ENCODE peak calls at places on chromosome 12, in eight cellular contexts. One of them, this sample, is unnamed.

GRCh38 chr12:42237853-42238239 is 202 bp downstream of the YAF2 start:
- DNase-seq in activated gamma-delta T cell treated with Interleukin-2 at 50 U/mL for 16 hours: no peak
- DNase-seq in AML-193: no peak
- DNase-seq in thoracic aorta: no peak
- DNase-seq in stimulated activated CD4-positive, alpha-beta T cell treated with anti-CD3 and anti-CD28 coated beads, Interleukin-15, amount 100 ng/mL, for 1 hour: no peak
- DNase-seq in Ammon's horn: peak
- DNase-seq in upper lobe of right lung: no peak
- DNase-seq in adipocyte: no peak
- DNase-seq in this sample: no peak

GRCh38 chr12:89506050-89506449 is 18.5 kb downstream of the GALNT4 start:
- DNase-seq in activated gamma-delta T cell treated with Interleukin-2 at 50 U/mL for 16 hours: no peak
- DNase-seq in AML-193: no peak
- DNase-seq in thoracic aorta: no peak
- DNase-seq in stimulated activated CD4-positive, alpha-beta T cell treated with anti-CD3 and anti-CD28 coated beads, Interleukin-15, amount 100 ng/mL, for 1 hour: no peak
- DNase-seq in Ammon's horn: no peak
- DNase-seq in upper lobe of right lung: no peak
- DNase-seq in adipocyte: no peak
- DNase-seq in this sample: no peak

GRCh38 chr12:122023339-122024131 is 1.9 kb downstream of the BCL7A start:
- DNase-seq in activated gamma-delta T cell treated with Interleukin-2 at 50 U/mL for 16 hours: peak
- DNase-seq in AML-193: no peak
- DNase-seq in thoracic aorta: peak
- DNase-seq in stimulated activated CD4-positive, alpha-beta T cell treated with anti-CD3 and anti-CD28 coated beads, Interleukin-15, amount 100 ng/mL, for 1 hour: no peak
- DNase-seq in Ammon's horn: peak
- DNase-seq in upper lobe of right lung: peak
- DNase-seq in adipocyte: peak
- DNase-seq in this sample: peak

GRCh38 chr12:49098035-49098451 is 3.4 kb upstream of the DHH start:
- DNase-seq in activated gamma-delta T cell treated with Interleukin-2 at 50 U/mL for 16 hours: peak
- DNase-seq in AML-193: peak
- DNase-seq in thoracic aorta: no peak
- DNase-seq in stimulated activated CD4-positive, alpha-beta T cell treated with anti-CD3 and anti-CD28 coated beads, Interleukin-15, amount 100 ng/mL, for 1 hour: no peak
- DNase-seq in Ammon's horn: peak
- DNase-seq in upper lobe of right lung: peak
- DNase-seq in adipocyte: peak
- DNase-seq in this sample: peak

GRCh38 chr12:46187023-46187422 is 81.8 kb downstream of the SLC38A1 start:
- DNase-seq in activated gamma-delta T cell treated with Interleukin-2 at 50 U/mL for 16 hours: no peak
- DNase-seq in AML-193: no peak
- DNase-seq in thoracic aorta: no peak
- DNase-seq in stimulated activated CD4-positive, alpha-beta T cell treated with anti-CD3 and anti-CD28 coated beads, Interleukin-15, amount 100 ng/mL, for 1 hour: no peak
- DNase-seq in Ammon's horn: peak
- DNase-seq in upper lobe of right lung: no peak
- DNase-seq in adipocyte: peak
- DNase-seq in this sample: no peak

GRCh38 chr12:55797068-55797467 is 20.5 kb downstream of the SARNP start:
- DNase-seq in activated gamma-delta T cell treated with Interleukin-2 at 50 U/mL for 16 hours: no peak
- DNase-seq in AML-193: peak
- DNase-seq in thoracic aorta: no peak
- DNase-seq in stimulated activated CD4-positive, alpha-beta T cell treated with anti-CD3 and anti-CD28 coated beads, Interleukin-15, amount 100 ng/mL, for 1 hour: no peak
- DNase-seq in Ammon's horn: peak
- DNase-seq in upper lobe of right lung: no peak
- DNase-seq in adipocyte: peak
- DNase-seq in this sample: no peak

GRCh38 chr12:95738024-95738611 is 52.4 kb downstream of the NTN4 start:
- DNase-seq in activated gamma-delta T cell treated with Interleukin-2 at 50 U/mL for 16 hours: no peak
- DNase-seq in AML-193: no peak
- DNase-seq in thoracic aorta: no peak
- DNase-seq in stimulated activated CD4-positive, alpha-beta T cell treated with anti-CD3 and anti-CD28 coated beads, Interleukin-15, amount 100 ng/mL, for 1 hour: no peak
- DNase-seq in Ammon's horn: no peak
- DNase-seq in upper lobe of right lung: no peak
- DNase-seq in adipocyte: no peak
- DNase-seq in this sample: no peak

GRCh38 chr12:23704992-23705943 is 244.2 kb downstream of the SOX5 start:
- DNase-seq in activated gamma-delta T cell treated with Interleukin-2 at 50 U/mL for 16 hours: no peak
- DNase-seq in AML-193: no peak
- DNase-seq in thoracic aorta: no peak
- DNase-seq in stimulated activated CD4-positive, alpha-beta T cell treated with anti-CD3 and anti-CD28 coated beads, Interleukin-15, amount 100 ng/mL, for 1 hour: no peak
- DNase-seq in Ammon's horn: no peak
- DNase-seq in upper lobe of right lung: no peak
- DNase-seq in adipocyte: no peak
- DNase-seq in this sample: no peak

GRCh38 chr12:77247542-77247941 is 182.2 kb upstream of the E2F7 start:
- DNase-seq in activated gamma-delta T cell treated with Interleukin-2 at 50 U/mL for 16 hours: no peak
- DNase-seq in AML-193: no peak
- DNase-seq in thoracic aorta: no peak
- DNase-seq in stimulated activated CD4-positive, alpha-beta T cell treated with anti-CD3 and anti-CD28 coated beads, Interleukin-15, amount 100 ng/mL, for 1 hour: no peak
- DNase-seq in Ammon's horn: no peak
- DNase-seq in upper lobe of right lung: no peak
- DNase-seq in adipocyte: no peak
- DNase-seq in this sample: no peak

GRCh38 chr12:68479832-68480291 is 130.8 kb upstream of the RAP1B start:
- DNase-seq in activated gamma-delta T cell treated with Interleukin-2 at 50 U/mL for 16 hours: no peak
- DNase-seq in AML-193: no peak
- DNase-seq in thoracic aorta: no peak
- DNase-seq in stimulated activated CD4-positive, alpha-beta T cell treated with anti-CD3 and anti-CD28 coated beads, Interleukin-15, amount 100 ng/mL, for 1 hour: no peak
- DNase-seq in Ammon's horn: no peak
- DNase-seq in upper lobe of right lung: no peak
- DNase-seq in adipocyte: peak
- DNase-seq in this sample: no peak

GRCh38 chr12:123233505-123234299 is 466 bp downstream of the MTRFR start:
- DNase-seq in activated gamma-delta T cell treated with Interleukin-2 at 50 U/mL for 16 hours: no peak
- DNase-seq in AML-193: no peak
- DNase-seq in thoracic aorta: no peak
- DNase-seq in stimulated activated CD4-positive, alpha-beta T cell treated with anti-CD3 and anti-CD28 coated beads, Interleukin-15, amount 100 ng/mL, for 1 hour: no peak
- DNase-seq in Ammon's horn: no peak
- DNase-seq in upper lobe of right lung: no peak
- DNase-seq in adipocyte: peak
- DNase-seq in this sample: no peak

GRCh38 chr12:109595321-109595902 is 21.8 kb downstream of the MVK start:
- DNase-seq in activated gamma-delta T cell treated with Interleukin-2 at 50 U/mL for 16 hours: no peak
- DNase-seq in AML-193: peak
- DNase-seq in thoracic aorta: no peak
- DNase-seq in stimulated activated CD4-positive, alpha-beta T cell treated with anti-CD3 and anti-CD28 coated beads, Interleukin-15, amount 100 ng/mL, for 1 hour: no peak
- DNase-seq in Ammon's horn: no peak
- DNase-seq in upper lobe of right lung: no peak
- DNase-seq in adipocyte: no peak
- DNase-seq in this sample: no peak

GRCh38 chr12:127560041-127560478 is 706.9 kb upstream of the TMEM132C start:
- DNase-seq in activated gamma-delta T cell treated with Interleukin-2 at 50 U/mL for 16 hours: no peak
- DNase-seq in AML-193: no peak
- DNase-seq in thoracic aorta: no peak
- DNase-seq in stimulated activated CD4-positive, alpha-beta T cell treated with anti-CD3 and anti-CD28 coated beads, Interleukin-15, amount 100 ng/mL, for 1 hour: no peak
- DNase-seq in Ammon's horn: no peak
- DNase-seq in upper lobe of right lung: no peak
- DNase-seq in adipocyte: no peak
- DNase-seq in this sample: no peak

GRCh38 chr12:105948331-105948730 is 190.4 kb downstream of the NUAK1 start:
- DNase-seq in activated gamma-delta T cell treated with Interleukin-2 at 50 U/mL for 16 hours: no peak
- DNase-seq in AML-193: no peak
- DNase-seq in thoracic aorta: peak
- DNase-seq in stimulated activated CD4-positive, alpha-beta T cell treated with anti-CD3 and anti-CD28 coated beads, Interleukin-15, amount 100 ng/mL, for 1 hour: no peak
- DNase-seq in Ammon's horn: no peak
- DNase-seq in upper lobe of right lung: no peak
- DNase-seq in adipocyte: peak
- DNase-seq in this sample: no peak

GRCh38 chr12:50059440-50060119 is 2.2 kb downstream of the ASIC1 start:
- DNase-seq in activated gamma-delta T cell treated with Interleukin-2 at 50 U/mL for 16 hours: peak
- DNase-seq in AML-193: peak
- DNase-seq in thoracic aorta: no peak
- DNase-seq in stimulated activated CD4-positive, alpha-beta T cell treated with anti-CD3 and anti-CD28 coated beads, Interleukin-15, amount 100 ng/mL, for 1 hour: no peak
- DNase-seq in Ammon's horn: peak
- DNase-seq in upper lobe of right lung: no peak
- DNase-seq in adipocyte: no peak
- DNase-seq in this sample: no peak

GRCh38 chr12:6507102-6507998 is 13.4 kb downstream of the NCAPD2 start:
- DNase-seq in activated gamma-delta T cell treated with Interleukin-2 at 50 U/mL for 16 hours: no peak
- DNase-seq in AML-193: no peak
- DNase-seq in thoracic aorta: no peak
- DNase-seq in stimulated activated CD4-positive, alpha-beta T cell treated with anti-CD3 and anti-CD28 coated beads, Interleukin-15, amount 100 ng/mL, for 1 hour: no peak
- DNase-seq in Ammon's horn: no peak
- DNase-seq in upper lobe of right lung: no peak
- DNase-seq in adipocyte: peak
- DNase-seq in this sample: no peak

GRCh38 chr12:66235626-66236281 is 46.7 kb downstream of the IRAK3 start:
- DNase-seq in activated gamma-delta T cell treated with Interleukin-2 at 50 U/mL for 16 hours: no peak
- DNase-seq in AML-193: no peak
- DNase-seq in thoracic aorta: no peak
- DNase-seq in stimulated activated CD4-positive, alpha-beta T cell treated with anti-CD3 and anti-CD28 coated beads, Interleukin-15, amount 100 ng/mL, for 1 hour: no peak
- DNase-seq in Ammon's horn: no peak
- DNase-seq in upper lobe of right lung: no peak
- DNase-seq in adipocyte: peak
- DNase-seq in this sample: no peak

GRCh38 chr12:79761341-79761740 is 70.6 kb upstream of the PAWR start:
- DNase-seq in activated gamma-delta T cell treated with Interleukin-2 at 50 U/mL for 16 hours: no peak
- DNase-seq in AML-193: no peak
- DNase-seq in thoracic aorta: no peak
- DNase-seq in stimulated activated CD4-positive, alpha-beta T cell treated with anti-CD3 and anti-CD28 coated beads, Interleukin-15, amount 100 ng/mL, for 1 hour: no peak
- DNase-seq in Ammon's horn: no peak
- DNase-seq in upper lobe of right lung: no peak
- DNase-seq in adipocyte: no peak
- DNase-seq in this sample: no peak

GRCh38 chr12:102950950-102951490 is 6.5 kb upstream of the ASCL1 start:
- DNase-seq in activated gamma-delta T cell treated with Interleukin-2 at 50 U/mL for 16 hours: no peak
- DNase-seq in AML-193: no peak
- DNase-seq in thoracic aorta: no peak
- DNase-seq in stimulated activated CD4-positive, alpha-beta T cell treated with anti-CD3 and anti-CD28 coated beads, Interleukin-15, amount 100 ng/mL, for 1 hour: no peak
- DNase-seq in Ammon's horn: no peak
- DNase-seq in upper lobe of right lung: no peak
- DNase-seq in adipocyte: no peak
- DNase-seq in this sample: no peak

GRCh38 chr12:124172646-124173045 is 122.2 kb upstream of the RFLNA start:
- DNase-seq in activated gamma-delta T cell treated with Interleukin-2 at 50 U/mL for 16 hours: no peak
- DNase-seq in AML-193: no peak
- DNase-seq in thoracic aorta: no peak
- DNase-seq in stimulated activated CD4-positive, alpha-beta T cell treated with anti-CD3 and anti-CD28 coated beads, Interleukin-15, amount 100 ng/mL, for 1 hour: no peak
- DNase-seq in Ammon's horn: no peak
- DNase-seq in upper lobe of right lung: no peak
- DNase-seq in adipocyte: peak
- DNase-seq in this sample: no peak

GRCh38 chr12:60070541-60070940 is 474.7 kb downstream of the SLC16A7 start:
- DNase-seq in activated gamma-delta T cell treated with Interleukin-2 at 50 U/mL for 16 hours: no peak
- DNase-seq in AML-193: no peak
- DNase-seq in thoracic aorta: no peak
- DNase-seq in stimulated activated CD4-positive, alpha-beta T cell treated with anti-CD3 and anti-CD28 coated beads, Interleukin-15, amount 100 ng/mL, for 1 hour: no peak
- DNase-seq in Ammon's horn: no peak
- DNase-seq in upper lobe of right lung: no peak
- DNase-seq in adipocyte: no peak
- DNase-seq in this sample: no peak

GRCh38 chr12:126509587-126509986 is 1444.4 kb downstream of the AACS start:
- DNase-seq in activated gamma-delta T cell treated with Interleukin-2 at 50 U/mL for 16 hours: no peak
- DNase-seq in AML-193: no peak
- DNase-seq in thoracic aorta: no peak
- DNase-seq in stimulated activated CD4-positive, alpha-beta T cell treated with anti-CD3 and anti-CD28 coated beads, Interleukin-15, amount 100 ng/mL, for 1 hour: no peak
- DNase-seq in Ammon's horn: no peak
- DNase-seq in upper lobe of right lung: no peak
- DNase-seq in adipocyte: no peak
- DNase-seq in this sample: no peak

GRCh38 chr12:64680235-64680634 is 69.9 kb downstream of the RASSF3 start:
- DNase-seq in activated gamma-delta T cell treated with Interleukin-2 at 50 U/mL for 16 hours: no peak
- DNase-seq in AML-193: no peak
- DNase-seq in thoracic aorta: no peak
- DNase-seq in stimulated activated CD4-positive, alpha-beta T cell treated with anti-CD3 and anti-CD28 coated beads, Interleukin-15, amount 100 ng/mL, for 1 hour: no peak
- DNase-seq in Ammon's horn: no peak
- DNase-seq in upper lobe of right lung: no peak
- DNase-seq in adipocyte: no peak
- DNase-seq in this sample: no peak

GRCh38 chr12:130351331-130351730 is 13.6 kb downstream of the PIWIL1 start:
- DNase-seq in activated gamma-delta T cell treated with Interleukin-2 at 50 U/mL for 16 hours: no peak
- DNase-seq in AML-193: no peak
- DNase-seq in thoracic aorta: no peak
- DNase-seq in stimulated activated CD4-positive, alpha-beta T cell treated with anti-CD3 and anti-CD28 coated beads, Interleukin-15, amount 100 ng/mL, for 1 hour: no peak
- DNase-seq in Ammon's horn: no peak
- DNase-seq in upper lobe of right lung: no peak
- DNase-seq in adipocyte: no peak
- DNase-seq in this sample: no peak

GRCh38 chr12:64737539-64737938 is 21.7 kb downstream of the GNS start:
- DNase-seq in activated gamma-delta T cell treated with Interleukin-2 at 50 U/mL for 16 hours: peak
- DNase-seq in AML-193: no peak
- DNase-seq in thoracic aorta: no peak
- DNase-seq in stimulated activated CD4-positive, alpha-beta T cell treated with anti-CD3 and anti-CD28 coated beads, Interleukin-15, amount 100 ng/mL, for 1 hour: peak
- DNase-seq in Ammon's horn: no peak
- DNase-seq in upper lobe of right lung: no peak
- DNase-seq in adipocyte: no peak
- DNase-seq in this sample: no peak

GRCh38 chr12:76284816-76285750 is 63.1 kb downstream of the BBS10 start:
- DNase-seq in activated gamma-delta T cell treated with Interleukin-2 at 50 U/mL for 16 hours: no peak
- DNase-seq in AML-193: no peak
- DNase-seq in thoracic aorta: no peak
- DNase-seq in stimulated activated CD4-positive, alpha-beta T cell treated with anti-CD3 and anti-CD28 coated beads, Interleukin-15, amount 100 ng/mL, for 1 hour: no peak
- DNase-seq in Ammon's horn: no peak
- DNase-seq in upper lobe of right lung: no peak
- DNase-seq in adipocyte: peak
- DNase-seq in this sample: no peak

GRCh38 chr12:24496755-24497154 is 452.1 kb downstream of the BCAT1 start:
- DNase-seq in activated gamma-delta T cell treated with Interleukin-2 at 50 U/mL for 16 hours: no peak
- DNase-seq in AML-193: no peak
- DNase-seq in thoracic aorta: no peak
- DNase-seq in stimulated activated CD4-positive, alpha-beta T cell treated with anti-CD3 and anti-CD28 coated beads, Interleukin-15, amount 100 ng/mL, for 1 hour: no peak
- DNase-seq in Ammon's horn: no peak
- DNase-seq in upper lobe of right lung: no peak
- DNase-seq in adipocyte: peak
- DNase-seq in this sample: no peak

GRCh38 chr12:113630625-113631024 is 159.0 kb upstream of the LHX5 start:
- DNase-seq in activated gamma-delta T cell treated with Interleukin-2 at 50 U/mL for 16 hours: no peak
- DNase-seq in AML-193: no peak
- DNase-seq in thoracic aorta: no peak
- DNase-seq in stimulated activated CD4-positive, alpha-beta T cell treated with anti-CD3 and anti-CD28 coated beads, Interleukin-15, amount 100 ng/mL, for 1 hour: no peak
- DNase-seq in Ammon's horn: no peak
- DNase-seq in upper lobe of right lung: no peak
- DNase-seq in adipocyte: no peak
- DNase-seq in this sample: no peak

GRCh38 chr12:80040075-80040738 is 59.1 kb upstream of the OTOGL start:
- DNase-seq in activated gamma-delta T cell treated with Interleukin-2 at 50 U/mL for 16 hours: no peak
- DNase-seq in AML-193: no peak
- DNase-seq in thoracic aorta: no peak
- DNase-seq in stimulated activated CD4-positive, alpha-beta T cell treated with anti-CD3 and anti-CD28 coated beads, Interleukin-15, amount 100 ng/mL, for 1 hour: no peak
- DNase-seq in Ammon's horn: no peak
- DNase-seq in upper lobe of right lung: no peak
- DNase-seq in adipocyte: peak
- DNase-seq in this sample: no peak

GRCh38 chr12:116133609-116134214 is 143.8 kb downstream of the MED13L start:
- DNase-seq in activated gamma-delta T cell treated with Interleukin-2 at 50 U/mL for 16 hours: no peak
- DNase-seq in AML-193: no peak
- DNase-seq in thoracic aorta: no peak
- DNase-seq in stimulated activated CD4-positive, alpha-beta T cell treated with anti-CD3 and anti-CD28 coated beads, Interleukin-15, amount 100 ng/mL, for 1 hour: no peak
- DNase-seq in Ammon's horn: no peak
- DNase-seq in upper lobe of right lung: no peak
- DNase-seq in adipocyte: no peak
- DNase-seq in this sample: no peak

GRCh38 chr12:7404275-7404674 is 39.7 kb downstream of the CD163L1 start:
- DNase-seq in activated gamma-delta T cell treated with Interleukin-2 at 50 U/mL for 16 hours: no peak
- DNase-seq in AML-193: no peak
- DNase-seq in thoracic aorta: no peak
- DNase-seq in stimulated activated CD4-positive, alpha-beta T cell treated with anti-CD3 and anti-CD28 coated beads, Interleukin-15, amount 100 ng/mL, for 1 hour: no peak
- DNase-seq in Ammon's horn: no peak
- DNase-seq in upper lobe of right lung: no peak
- DNase-seq in adipocyte: no peak
- DNase-seq in this sample: no peak

GRCh38 chr12:51009038-51009437 is 17.1 kb downstream of the SLC11A2 start:
- DNase-seq in activated gamma-delta T cell treated with Interleukin-2 at 50 U/mL for 16 hours: peak
- DNase-seq in AML-193: peak
- DNase-seq in thoracic aorta: no peak
- DNase-seq in stimulated activated CD4-positive, alpha-beta T cell treated with anti-CD3 and anti-CD28 coated beads, Interleukin-15, amount 100 ng/mL, for 1 hour: no peak
- DNase-seq in Ammon's horn: peak
- DNase-seq in upper lobe of right lung: peak
- DNase-seq in adipocyte: no peak
- DNase-seq in this sample: no peak

GRCh38 chr12:27780612-27781408 is 774 bp upstream of the MANSC4 start:
- DNase-seq in activated gamma-delta T cell treated with Interleukin-2 at 50 U/mL for 16 hours: peak
- DNase-seq in AML-193: no peak
- DNase-seq in thoracic aorta: peak
- DNase-seq in stimulated activated CD4-positive, alpha-beta T cell treated with anti-CD3 and anti-CD28 coated beads, Interleukin-15, amount 100 ng/mL, for 1 hour: peak
- DNase-seq in Ammon's horn: peak
- DNase-seq in upper lobe of right lung: no peak
- DNase-seq in adipocyte: peak
- DNase-seq in this sample: no peak

GRCh38 chr12:53961025-53961761 is 6.5 kb downstream of the HOXC12 start:
- DNase-seq in activated gamma-delta T cell treated with Interleukin-2 at 50 U/mL for 16 hours: no peak
- DNase-seq in AML-193: no peak
- DNase-seq in thoracic aorta: no peak
- DNase-seq in stimulated activated CD4-positive, alpha-beta T cell treated with anti-CD3 and anti-CD28 coated beads, Interleukin-15, amount 100 ng/mL, for 1 hour: no peak
- DNase-seq in Ammon's horn: no peak
- DNase-seq in upper lobe of right lung: no peak
- DNase-seq in adipocyte: no peak
- DNase-seq in this sample: no peak